ENCODE peak calls at places on chromosomes 3 and 15, in nine cellular contexts. K, F, A, P, I, E, L, T and V are unnamed samples.

GRCh38 chr3:150114873-150115570 is 144.3 kb upstream of the PFN2 start:
- DNase-seq in L (no peak), A (no peak), K (peak), P (peak), E (no peak), F (no peak), I (no peak), T (no peak), V (no peak)

GRCh38 chr3:128369106-128369708 is 97.5 kb downstream of the DNAJB8 start:
- DNase-seq in I (no peak), F (no peak), A (no peak), T (no peak), E (peak), L (no peak), P (no peak), K (no peak), V (no peak)

GRCh38 chr15:75449585-75450306 is 1.7 kb downstream of the SIN3A start:
- DNase-seq in K (no peak), L (no peak), I (no peak), A (no peak), P (no peak), E (no peak), T (no peak), F (no peak), V (no peak)

GRCh38 chr3:41356775-41357174 is 157.5 kb downstream of the CTNNB1 start:
- DNase-seq in A (no peak), T (no peak), K (no peak), P (no peak), L (no peak), I (no peak), F (no peak), E (no peak), V (no peak)

GRCh38 chr15:43777293-43777819 is 590 bp upstream of the ELL3 start:
- DNase-seq in L (peak), F (peak), T (peak), E (peak), K (no peak), P (peak), I (peak), A (peak), V (peak)

GRCh38 chr3:157077565-157077991 is 82.4 kb downstream of the CCNL1 start:
- DNase-seq in E (no peak), F (no peak), A (peak), P (peak), I (no peak), K (peak), L (peak), T (peak), V (no peak)

GRCh38 chr3:56366641-56366984 is 101.7 kb downstream of the ERC2 start:
- DNase-seq in P (no peak), L (no peak), A (no peak), I (no peak), K (no peak), F (no peak), T (no peak), E (no peak), V (no peak)

GRCh38 chr15:55289011-55289572 is 521 bp downstream of the RAB27A start:
- DNase-seq in P (peak), F (peak), K (no peak), E (peak), T (peak), A (peak), I (peak), L (peak), V (no peak)

GRCh38 chr15:70636540-70637165 is 126.7 kb downstream of the UACA start:
- DNase-seq in L (peak), P (peak), I (no peak), T (no peak), K (no peak), A (no peak), E (no peak), F (no peak), V (no peak)

GRCh38 chr3:132867956-132868355 is 145.7 kb upstream of the NPHP3 start:
- DNase-seq in K (no peak), F (no peak), L (no peak), A (no peak), I (no peak), T (no peak), P (peak), E (no peak), V (no peak)

GRCh38 chr3:185313693-185314246 is 49.2 kb upstream of the MAP3K13 start:
- DNase-seq in K (no peak), A (no peak), T (no peak), P (no peak), L (no peak), I (no peak), E (no peak), F (no peak), V (no peak)

GRCh38 chr3:150147776-150148175 is 177.1 kb upstream of the PFN2 start:
- DNase-seq in T (no peak), E (no peak), P (peak), F (no peak), I (no peak), A (peak), K (peak), L (no peak), V (no peak)

GRCh38 chr3:194195611-194196010 is 59.7 kb downstream of the HES1 start:
- DNase-seq in T (no peak), A (no peak), K (no peak), F (no peak), P (no peak), E (no peak), L (no peak), I (no peak), V (no peak)

GRCh38 chr15:96053039-96054021 is 277.2 kb upstream of the NR2F2 start:
- DNase-seq in P (no peak), A (peak), K (no peak), L (peak), E (peak), I (peak), F (no peak), T (no peak), V (no peak)

GRCh38 chr15:69499521-69500201 is 47.0 kb downstream of the RPLP1 start:
- DNase-seq in T (no peak), A (peak), E (peak), F (no peak), K (no peak), I (no peak), L (no peak), P (no peak), V (no peak)

GRCh38 chr3:29649815-29650547 is 369.1 kb downstream of the RBMS3 start:
- DNase-seq in P (peak), F (no peak), L (no peak), T (peak), E (no peak), I (no peak), K (no peak), A (no peak), V (no peak)

GRCh38 chr3:126490619-126491018 is 14.9 kb upstream of the ZXDC start:
- DNase-seq in T (no peak), E (no peak), L (peak), P (no peak), I (no peak), K (no peak), F (no peak), A (no peak), V (no peak)

GRCh38 chr3:139032326-139033002 is 11.7 kb upstream of the PRR23B start:
- DNase-seq in F (no peak), I (no peak), A (no peak), P (no peak), T (no peak), E (no peak), L (no peak), K (no peak), V (no peak)

GRCh38 chr3:154022603-154023002 is 98.6 kb upstream of the ARHGEF26 start:
- DNase-seq in F (no peak), K (no peak), P (no peak), L (no peak), A (no peak), E (no peak), I (no peak), T (no peak), V (no peak)

GRCh38 chr15:78105541-78106241 is 13.3 kb downstream of the SH2D7 start:
- DNase-seq in L (no peak), F (no peak), A (no peak), I (no peak), E (no peak), K (no peak), P (no peak), T (peak), V (no peak)

GRCh38 chr15:79478108-79478507 is 46.0 kb downstream of the MINAR1 start:
- DNase-seq in K (no peak), A (no peak), T (no peak), F (no peak), E (no peak), P (no peak), I (no peak), L (no peak), V (no peak)

GRCh38 chr3:178289544-178290160 is 246.6 kb upstream of the KCNMB2 start:
- DNase-seq in E (peak), L (no peak), K (peak), I (peak), A (peak), F (no peak), T (no peak), P (peak), V (no peak)

GRCh38 chr3:25618043-25618442 is 46.7 kb downstream of the TOP2B start:
- DNase-seq in I (no peak), T (no peak), E (no peak), A (no peak), L (no peak), K (no peak), F (no peak), P (no peak), V (no peak)

GRCh38 chr15:69869881-69870465 is 227.7 kb downstream of the TLE3 start:
- DNase-seq in E (no peak), I (no peak), A (no peak), P (no peak), F (no peak), T (no peak), K (no peak), L (no peak), V (no peak)

GRCh38 chr3:17432237-17432636 is 310.2 kb downstream of the TBC1D5 start:
- DNase-seq in T (no peak), A (no peak), P (peak), F (no peak), E (no peak), I (no peak), K (no peak), L (no peak), V (no peak)

GRCh38 chr3:133292251-133292650 is 107.6 kb upstream of the BFSP2 start:
- DNase-seq in L (no peak), F (no peak), T (no peak), I (no peak), K (no peak), P (no peak), A (no peak), E (no peak), V (no peak)

GRCh38 chr15:50906954-50907865 is 1.3 kb upstream of the AP4E1 start:
- DNase-seq in A (no peak), L (no peak), T (no peak), P (peak), E (no peak), K (no peak), I (no peak), F (peak), V (peak)

GRCh38 chr15:60854858-60855568 is 374.1 kb downstream of the RORA start:
- DNase-seq in T (no peak), F (no peak), K (peak), P (no peak), L (no peak), A (no peak), I (no peak), E (no peak), V (no peak)

GRCh38 chr3:71551286-71551919 is 32.1 kb downstream of the FOXP1 start:
- DNase-seq in F (no peak), E (no peak), A (no peak), L (no peak), K (no peak), T (no peak), P (peak), I (no peak), V (no peak)

GRCh38 chr15:73683624-73684536 is at the start of gene CD276:
- DNase-seq in T (peak), A (peak), K (no peak), E (peak), L (peak), F (no peak), I (peak), P (peak), V (no peak)

DNA sequence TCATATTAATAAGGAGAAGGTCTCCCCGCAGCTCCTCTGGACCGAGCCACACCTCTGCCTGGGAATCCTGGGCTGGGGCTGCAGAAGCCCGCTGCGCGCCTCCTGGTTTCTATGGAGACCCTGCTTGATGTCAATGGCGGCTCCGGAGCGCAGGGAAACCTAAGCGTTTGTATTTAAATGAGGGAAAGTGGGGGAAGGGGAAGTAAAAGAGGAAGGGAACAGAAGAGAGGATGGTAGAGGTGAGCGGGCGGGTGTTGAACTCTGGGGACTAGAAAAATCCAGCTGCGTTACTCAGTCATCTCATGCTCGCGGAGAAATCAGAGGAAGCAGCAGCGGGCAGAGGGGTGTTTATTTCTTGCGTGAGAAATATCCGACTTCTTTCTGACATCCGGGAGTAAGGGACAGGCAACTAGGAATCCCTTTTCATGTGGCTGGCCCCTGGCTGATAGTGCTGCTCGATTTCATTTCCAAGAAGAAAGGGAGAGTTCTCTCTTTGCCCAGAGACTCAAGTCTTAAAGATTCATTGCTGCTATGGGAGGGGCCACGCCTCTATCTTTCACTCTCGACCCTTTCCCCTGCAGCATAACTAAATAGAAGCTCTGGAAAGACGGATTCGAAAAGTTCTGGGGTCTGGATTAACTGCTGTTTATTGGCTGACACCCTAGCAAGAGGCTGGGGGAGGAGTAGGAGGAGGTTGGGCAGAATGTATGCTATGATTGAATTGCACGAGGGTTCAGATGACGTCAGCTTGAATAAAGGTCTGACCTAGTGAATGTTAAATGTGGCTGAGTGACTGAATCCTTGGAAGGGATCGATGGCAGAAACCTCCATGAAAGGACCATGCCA is 110.5 kb upstream of the GAP43 start:
- DNase-seq in E (peak), F (no peak), L (peak), P (peak), A (no peak), I (no peak), T (peak), K (peak), V (no peak)
- H3K4me3 ChIP-seq in E (peak), F (peak), L (peak), P (peak), A (peak), I (peak), T (peak), K (peak), V (peak)

DNA sequence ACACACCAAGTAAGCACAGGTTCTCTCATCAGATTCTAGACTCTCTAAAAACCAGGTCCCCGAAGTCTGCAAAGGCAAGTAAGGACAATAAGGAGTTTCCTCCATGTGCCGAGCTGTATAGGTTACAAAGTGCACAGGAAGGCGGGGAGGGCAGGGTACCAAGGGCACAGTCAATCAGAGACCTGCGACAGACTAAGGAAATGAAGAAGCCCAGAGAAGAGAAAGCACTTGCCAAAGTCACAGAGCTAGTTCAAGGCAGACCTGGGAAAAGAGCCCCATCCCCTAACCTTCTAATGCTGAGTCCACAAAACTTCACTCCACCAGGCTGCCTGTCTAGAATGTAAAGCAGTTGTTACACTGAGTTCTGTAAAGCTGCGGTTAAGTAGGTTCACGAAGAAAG is 1.7 kb downstream of the SEC13 start:
- DNase-seq in K (no peak), F (no peak), T (no peak), A (no peak), I (no peak), E (no peak), L (no peak), P (no peak), V (no peak)
- H3K4me3 ChIP-seq in K (peak), F (no peak), T (no peak), A (peak), I (no peak), E (peak), L (peak), P (peak), V (peak)

GRCh38 chr15:62163397-62163796 is 1.7 kb downstream of the C2CD4B start:
- DNase-seq in A (no peak), F (no peak), K (no peak), I (no peak), E (no peak), T (no peak), L (no peak), P (no peak), V (no peak)
- H3K4me3 ChIP-seq in A (peak), F (no peak), K (no peak), I (no peak), E (peak), T (no peak), L (peak), P (no peak), V (no peak)

GRCh38 chr15:57034613-57035012 is 116.2 kb downstream of the TCF12 start:
- DNase-seq in K (no peak), A (no peak), E (no peak), F (no peak), L (no peak), P (no peak), T (no peak), I (no peak), V (no peak)

GRCh38 chr15:57037548-57037947 is 119.1 kb downstream of the TCF12 start:
- DNase-seq in K (no peak), E (no peak), I (no peak), F (no peak), L (no peak), P (no peak), T (no peak), A (no peak), V (no peak)

GRCh38 chr15:57038040-57038439 is 119.6 kb downstream of the TCF12 start:
- DNase-seq in A (no peak), K (no peak), F (no peak), E (no peak), L (no peak), P (no peak), T (no peak), I (no peak), V (no peak)

GRCh38 chr15:57035664-57036063 is 117.2 kb downstream of the TCF12 start:
- DNase-seq in I (no peak), T (no peak), L (peak), K (no peak), F (no peak), P (no peak), E (no peak), A (no peak), V (no peak)

GRCh38 chr15:57036352-57036751 is 117.9 kb downstream of the TCF12 start:
- DNase-seq in P (no peak), K (no peak), L (no peak), T (no peak), E (no peak), F (no peak), I (no peak), A (no peak), V (no peak)
- H3K4me3 ChIP-seq in P (no peak), K (no peak), L (no peak), T (no peak), E (no peak), F (no peak), I (no peak), A (no peak), V (no peak)

GRCh38 chr15:58701376-58701775 is 48.1 kb downstream of the ADAM10 start:
- DNase-seq in F (no peak), P (no peak), L (no peak), T (no peak), K (no peak), I (no peak), E (no peak), A (no peak), V (no peak)
- H3K4me3 ChIP-seq in F (no peak), P (no peak), L (no peak), T (no peak), K (no peak), I (no peak), E (no peak), A (no peak), V (no peak)

DNA sequence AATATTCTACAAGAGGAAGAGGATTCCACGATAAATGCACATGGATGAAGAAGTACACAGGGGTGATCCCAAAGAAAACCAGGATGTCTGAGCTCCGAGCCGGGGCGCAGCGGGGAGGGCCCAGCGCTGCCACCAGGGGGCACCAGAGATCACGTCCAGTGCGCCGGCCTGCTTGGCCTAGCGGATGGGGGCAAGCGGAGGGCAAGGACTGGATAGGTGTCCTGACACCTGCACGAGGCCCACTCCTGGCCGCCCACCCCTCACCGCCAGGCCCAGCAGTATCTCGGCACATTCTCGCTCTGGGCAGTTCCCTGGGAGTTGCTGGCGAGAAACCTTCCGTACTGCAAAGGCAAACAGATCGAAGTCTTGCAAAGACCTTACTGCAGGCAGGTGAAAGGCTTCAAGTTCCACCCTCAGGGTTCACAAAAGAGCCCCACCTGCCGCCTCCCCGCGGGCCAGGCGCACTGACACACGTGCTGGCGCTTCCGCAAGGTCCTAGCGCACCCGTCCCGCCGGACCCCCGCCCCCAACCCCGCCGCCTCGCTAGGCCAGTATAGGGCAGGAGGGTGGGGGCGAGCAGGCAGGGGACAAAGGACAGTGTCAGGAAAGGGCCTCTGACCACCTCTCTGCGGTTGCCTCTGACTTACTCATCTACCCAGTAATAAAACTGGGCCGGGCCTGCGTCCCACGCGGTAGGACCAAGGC is 3.3 kb downstream of the ANKRD63 start:
- DNase-seq in K (no peak), I (peak), E (peak), L (peak), T (peak), F (peak), P (peak), A (peak), V (no peak)
- H3K4me3 ChIP-seq in K (no peak), I (no peak), E (no peak), L (peak), T (no peak), F (no peak), P (no peak), A (no peak), V (no peak)